ENCODE peak calls at places on chromosomes 2 and 18, in seven cellular contexts. One of them, this sample, is unnamed.

GRCh38 chr18:58183226-58183625 is 139.2 kb downstream of the NEDD4L start:
- DNase-seq in Calu3: no peak
- DNase-seq in mucosa of descending colon: no peak
- DNase-seq in right cardiac atrium: no peak
- DNase-seq in KG1: no peak
- DNase-seq in GM04504: no peak
- DNase-seq in endothelial cell: no peak
- DNase-seq in this sample: no peak

GRCh38 chr2:50148632-50149031 is 883.3 kb downstream of the NRXN1 start:
- DNase-seq in mucosa of descending colon: no peak
- DNase-seq in KG1: no peak
- DNase-seq in GM04504: no peak
- DNase-seq in Calu3: no peak
- DNase-seq in right cardiac atrium: no peak
- DNase-seq in endothelial cell: no peak
- DNase-seq in this sample: no peak

GRCh38 chr18:58361212-58361611 is 267.7 kb downstream of the ALPK2 start:
- DNase-seq in endothelial cell: no peak
- DNase-seq in Calu3: no peak
- DNase-seq in KG1: no peak
- DNase-seq in GM04504: no peak
- DNase-seq in mucosa of descending colon: no peak
- DNase-seq in right cardiac atrium: no peak
- DNase-seq in this sample: no peak

GRCh38 chr2:176455865-176456291 is 186.6 kb downstream of the MTX2 start:
- DNase-seq in GM04504: peak; percentile 63
- DNase-seq in Calu3: no peak
- DNase-seq in right cardiac atrium: peak; percentile 86
- DNase-seq in endothelial cell: peak; percentile 49
- DNase-seq in KG1: no peak
- DNase-seq in mucosa of descending colon: peak; percentile 8
- DNase-seq in this sample: no peak

GRCh38 chr2:176852667-176853066 is 359.9 kb upstream of the HNRNPA3 start:
- DNase-seq in GM04504: no peak
- DNase-seq in mucosa of descending colon: peak; percentile 31
- DNase-seq in right cardiac atrium: no peak
- DNase-seq in Calu3: no peak
- DNase-seq in KG1: no peak
- DNase-seq in endothelial cell: no peak
- DNase-seq in this sample: no peak

GRCh38 chr2:74984947-74985637 is 26.6 kb downstream of the POLE4 start:
- DNase-seq in right cardiac atrium: no peak
- DNase-seq in Calu3: no peak
- DNase-seq in endothelial cell: no peak
- DNase-seq in mucosa of descending colon: no peak
- DNase-seq in KG1: no peak
- DNase-seq in GM04504: no peak
- DNase-seq in this sample: no peak

GRCh38 chr2:17604050-17604449 is 63.6 kb downstream of the VSNL1 start:
- DNase-seq in KG1: no peak
- DNase-seq in endothelial cell: no peak
- DNase-seq in right cardiac atrium: no peak
- DNase-seq in mucosa of descending colon: peak; percentile 6
- DNase-seq in GM04504: no peak
- DNase-seq in Calu3: no peak
- DNase-seq in this sample: no peak

GRCh38 chr2:130381145-130381544 is 25.3 kb downstream of the PTPN18 start:
- DNase-seq in Calu3: no peak
- DNase-seq in mucosa of descending colon: no peak
- DNase-seq in endothelial cell: no peak
- DNase-seq in GM04504: no peak
- DNase-seq in KG1: no peak
- DNase-seq in right cardiac atrium: no peak
- DNase-seq in this sample: no peak

GRCh38 chr18:13660510-13660909 is 65.8 kb downstream of the FAM210A start:
- DNase-seq in right cardiac atrium: peak; percentile 63
- DNase-seq in GM04504: no peak
- DNase-seq in Calu3: no peak
- DNase-seq in mucosa of descending colon: no peak
- DNase-seq in endothelial cell: no peak
- DNase-seq in KG1: no peak
- DNase-seq in this sample: no peak

GRCh38 chr2:154697422-154698237 is 865 bp upstream of the KCNJ3 start:
- DNase-seq in Calu3: peak; percentile 35
- DNase-seq in KG1: peak; percentile 1
- DNase-seq in endothelial cell: peak; percentile 36
- DNase-seq in GM04504: no peak
- DNase-seq in mucosa of descending colon: no peak
- DNase-seq in right cardiac atrium: peak; percentile 76
- DNase-seq in this sample: peak; percentile 66

GRCh38 chr2:113117594-113118262 is 9.7 kb upstream of the IL1RN start:
- DNase-seq in KG1: no peak
- DNase-seq in mucosa of descending colon: peak; percentile 34
- DNase-seq in GM04504: peak; percentile 48
- DNase-seq in right cardiac atrium: peak; percentile 52
- DNase-seq in Calu3: peak; percentile 90
- DNase-seq in endothelial cell: no peak
- DNase-seq in this sample: no peak

GRCh38 chr2:98912957-98913915 is 22.8 kb downstream of the CRACDL start:
- DNase-seq in mucosa of descending colon: no peak
- DNase-seq in KG1: no peak
- DNase-seq in Calu3: no peak
- DNase-seq in endothelial cell: no peak
- DNase-seq in right cardiac atrium: no peak
- DNase-seq in GM04504: no peak
- DNase-seq in this sample: no peak

GRCh38 chr2:216478151-216478550 is 20.5 kb upstream of the RPL37A start:
- DNase-seq in mucosa of descending colon: no peak
- DNase-seq in KG1: no peak
- DNase-seq in right cardiac atrium: no peak
- DNase-seq in Calu3: peak; percentile 59
- DNase-seq in endothelial cell: no peak
- DNase-seq in GM04504: peak; percentile 45
- DNase-seq in this sample: no peak

GRCh38 chr2:13611939-13612338 is 895.2 kb downstream of the TRIB2 start:
- DNase-seq in endothelial cell: no peak
- DNase-seq in mucosa of descending colon: no peak
- DNase-seq in GM04504: no peak
- DNase-seq in KG1: no peak
- DNase-seq in right cardiac atrium: no peak
- DNase-seq in Calu3: no peak
- DNase-seq in this sample: no peak

This sample was measured in D341Med.